ENCODE peak calls at places on chromosomes 11 and 22, in five cellular contexts. One of them, this sample, is unnamed.

GRCh38 chr22:36562261-36562835 is 33.4 kb upstream of the EIF3D start:
- DNase-seq in H1: no peak
- DNase-seq in HepG2: no peak
- DNase-seq in HCT116: no peak
- DNase-seq in K562: no peak
- DNase-seq in this sample: no peak

GRCh38 chr11:129814244-129814992 is 1.2 kb upstream of the TMEM45B start:
- DNase-seq in H1: no peak
- DNase-seq in HepG2: no peak
- DNase-seq in HCT116: no peak
- DNase-seq in K562: peak; percentile 62
- DNase-seq in this sample: no peak

GRCh38 chr22:32985899-32986772 is 72.0 kb downstream of the SYN3 start:
- DNase-seq in H1: peak; percentile 36
- DNase-seq in HepG2: peak; percentile 70
- DNase-seq in HCT116: peak; percentile 57
- DNase-seq in K562: peak; percentile 67
- DNase-seq in this sample: no peak

GRCh38 chr22:29559853-29560252 is 6.3 kb upstream of the THOC5 start:
- DNase-seq in H1: no peak
- DNase-seq in HepG2: no peak
- DNase-seq in HCT116: no peak
- DNase-seq in K562: no peak
- DNase-seq in this sample: no peak

GRCh38 chr22:41815716-41816115 is 15.2 kb downstream of the CCDC134 start:
- DNase-seq in H1: no peak
- DNase-seq in HepG2: no peak
- DNase-seq in HCT116: no peak
- DNase-seq in K562: no peak
- DNase-seq in this sample: no peak

GRCh38 chr11:47412152-47412746 is 3.9 kb downstream of the SLC39A13 start:
- DNase-seq in H1: no peak
- DNase-seq in HepG2: no peak
- DNase-seq in HCT116: peak; percentile 21
- DNase-seq in K562: peak; percentile 55
- DNase-seq in this sample: no peak

GRCh38 chr11:133931449-133932060 is 25.2 kb downstream of the IGSF9B start:
- DNase-seq in H1: no peak
- DNase-seq in HepG2: no peak
- DNase-seq in HCT116: no peak
- DNase-seq in K562: no peak
- DNase-seq in this sample: no peak

GRCh38 chr11:112174789-112175595 is at the start of gene BCO2:
- DNase-seq in H1: no peak
- DNase-seq in HepG2: peak; percentile 70
- DNase-seq in HCT116: peak; percentile 52
- DNase-seq in K562: peak; percentile 64
- DNase-seq in this sample: no peak

GRCh38 chr11:12079726-12080556 is 30.4 kb upstream of the MICAL2 start:
- DNase-seq in H1: no peak
- DNase-seq in HepG2: peak; percentile 59
- DNase-seq in HCT116: peak; percentile 79
- DNase-seq in K562: no peak
- DNase-seq in this sample: no peak

GRCh38 chr11:59212744-59213573 is at the start of gene MPEG1:
- DNase-seq in H1: no peak
- DNase-seq in HepG2: no peak
- DNase-seq in HCT116: no peak
- DNase-seq in K562: no peak
- DNase-seq in this sample: no peak

GRCh38 chr11:75576445-75577049 is 14.5 kb downstream of the SERPINH1 start:
- DNase-seq in H1: no peak
- DNase-seq in HepG2: no peak
- DNase-seq in HCT116: no peak
- DNase-seq in K562: no peak
- DNase-seq in this sample: peak; percentile 45

GRCh38 chr22:17638182-17638431 is 450 bp upstream of the BCL2L13 start:
- DNase-seq in H1: no peak
- DNase-seq in HepG2: no peak
- DNase-seq in HCT116: no peak
- DNase-seq in K562: no peak
- DNase-seq in this sample: no peak

GRCh38 chr11:23399995-23400394 is 539.7 kb upstream of the CCDC179 start:
- DNase-seq in H1: no peak
- DNase-seq in HepG2: no peak
- DNase-seq in HCT116: no peak
- DNase-seq in K562: no peak
- DNase-seq in this sample: no peak

GRCh38 chr11:68128682-68129327 is 7.6 kb upstream of the CHKA start:
- DNase-seq in H1: no peak
- DNase-seq in HepG2: peak; percentile 76
- DNase-seq in HCT116: no peak
- DNase-seq in K562: peak; percentile 74
- DNase-seq in this sample: no peak

GRCh38 chr11:38384568-38384967 is 1786.5 kb upstream of the RAG2 start:
- DNase-seq in H1: no peak
- DNase-seq in HepG2: no peak
- DNase-seq in HCT116: no peak
- DNase-seq in K562: no peak
- DNase-seq in this sample: no peak

GRCh38 chr11:131598305-131598704 is 227.9 kb downstream of the NTM start:
- DNase-seq in H1: no peak
- DNase-seq in HepG2: no peak
- DNase-seq in HCT116: no peak
- DNase-seq in K562: no peak
- DNase-seq in this sample: no peak

GRCh38 chr22:48957311-48957986 is 870.2 kb downstream of the BRD1 start:
- DNase-seq in H1: no peak
- DNase-seq in HepG2: no peak
- DNase-seq in HCT116: no peak
- DNase-seq in K562: no peak
- DNase-seq in this sample: no peak

GRCh38 chr11:75596914-75597313 is 34.9 kb downstream of the SERPINH1 start:
- DNase-seq in H1: no peak
- DNase-seq in HepG2: no peak
- DNase-seq in HCT116: no peak
- DNase-seq in K562: no peak
- DNase-seq in this sample: no peak

GRCh38 chr11:17988465-17988864 is 24.4 kb downstream of the SERGEF start:
- DNase-seq in H1: no peak
- DNase-seq in HepG2: no peak
- DNase-seq in HCT116: no peak
- DNase-seq in K562: no peak
- DNase-seq in this sample: no peak

GRCh38 chr11:75777461-75778110 is 9.0 kb downstream of the DGAT2 start:
- DNase-seq in H1: no peak
- DNase-seq in HepG2: no peak
- DNase-seq in HCT116: no peak
- DNase-seq in K562: peak; percentile 21
- DNase-seq in this sample: no peak

GRCh38 chr11:92284107-92284506 is 59.5 kb downstream of the FAT3 start:
- DNase-seq in H1: no peak
- DNase-seq in HepG2: no peak
- DNase-seq in HCT116: no peak
- DNase-seq in K562: no peak
- DNase-seq in this sample: no peak
- H3K4me2 ChIP-seq in H1: no peak overlapping the region
- H3K4me2 ChIP-seq in HepG2: no peak overlapping the region
- H3K4me2 ChIP-seq in HCT116: no peak overlapping the region
- H3K4me2 ChIP-seq in K562: no peak overlapping the region
- H3K4me2 ChIP-seq in this sample: no peak overlapping the region

GRCh38 chr11:325796-326591 is 5.3 kb upstream of the IFITM3 start:
- DNase-seq in H1: no peak
- DNase-seq in HepG2: no peak
- DNase-seq in HCT116: no peak
- DNase-seq in K562: no peak
- DNase-seq in this sample: no peak

GRCh38 chr11:327581-327923 is 6.9 kb upstream of the IFITM3 start:
- DNase-seq in H1: no peak
- DNase-seq in HepG2: no peak
- DNase-seq in HCT116: no peak
- DNase-seq in K562: no peak
- DNase-seq in this sample: no peak

GRCh38 chr11:326592-326841 is 5.9 kb upstream of the IFITM3 start:
- DNase-seq in H1: no peak
- DNase-seq in HepG2: no peak
- DNase-seq in HCT116: no peak
- DNase-seq in K562: no peak
- DNase-seq in this sample: no peak

GRCh38 chr11:328012-328411 is 7.4 kb upstream of the IFITM3 start:
- DNase-seq in H1: no peak
- DNase-seq in HepG2: no peak
- DNase-seq in HCT116: no peak
- DNase-seq in K562: no peak
- DNase-seq in this sample: no peak

DNA sequence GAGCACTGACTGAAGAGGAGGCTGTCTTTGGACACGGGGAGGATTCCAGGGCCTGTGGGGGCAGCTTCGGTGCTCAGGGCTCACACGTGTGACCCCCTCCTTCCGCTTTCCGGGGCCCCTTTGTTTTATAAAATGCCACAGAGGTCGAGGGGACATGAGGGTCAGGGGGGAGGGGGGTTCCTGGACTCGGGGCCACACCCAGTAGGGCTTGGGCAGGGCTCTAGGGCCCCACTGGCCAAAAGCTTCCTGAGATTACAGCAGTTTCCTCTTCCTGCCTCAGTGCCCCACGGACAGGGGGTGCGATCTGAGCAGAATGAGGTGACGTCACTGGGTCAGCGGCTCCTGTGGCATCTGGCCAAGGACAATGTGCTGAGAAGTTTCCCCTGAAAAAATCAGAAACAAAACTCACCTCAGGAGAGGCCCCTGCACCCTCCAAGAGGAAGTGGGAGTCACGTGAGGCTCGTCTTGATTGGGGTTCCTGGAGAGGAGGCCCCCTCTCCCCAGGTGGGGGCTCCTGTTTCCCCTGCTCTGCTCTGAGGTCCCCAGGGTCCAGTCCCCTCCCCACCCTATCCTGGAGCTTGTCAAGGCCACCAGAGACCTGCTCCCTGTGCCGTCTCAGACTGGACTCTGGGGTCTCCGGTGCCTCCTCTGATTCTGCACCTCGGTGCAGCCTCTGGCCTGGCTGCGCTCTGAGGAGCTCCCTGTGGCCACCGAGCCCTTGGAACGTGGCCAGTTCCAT is 6.4 kb upstream of the IFITM3 start:
- DNase-seq in H1: no peak
- DNase-seq in HepG2: peak; percentile 36
- DNase-seq in HCT116: no peak
- DNase-seq in K562: peak; percentile 42
- DNase-seq in this sample: peak; percentile 96
- TF ChIP-seq SP1 in H1: no peak
- TF ChIP-seq SP1 in HepG2: no peak
- TF ChIP-seq SP1 in HCT116: no peak
- TF ChIP-seq SP1 in K562: no peak
- TF ChIP-seq SP1 in this sample: peak; percentile 68

DNA sequence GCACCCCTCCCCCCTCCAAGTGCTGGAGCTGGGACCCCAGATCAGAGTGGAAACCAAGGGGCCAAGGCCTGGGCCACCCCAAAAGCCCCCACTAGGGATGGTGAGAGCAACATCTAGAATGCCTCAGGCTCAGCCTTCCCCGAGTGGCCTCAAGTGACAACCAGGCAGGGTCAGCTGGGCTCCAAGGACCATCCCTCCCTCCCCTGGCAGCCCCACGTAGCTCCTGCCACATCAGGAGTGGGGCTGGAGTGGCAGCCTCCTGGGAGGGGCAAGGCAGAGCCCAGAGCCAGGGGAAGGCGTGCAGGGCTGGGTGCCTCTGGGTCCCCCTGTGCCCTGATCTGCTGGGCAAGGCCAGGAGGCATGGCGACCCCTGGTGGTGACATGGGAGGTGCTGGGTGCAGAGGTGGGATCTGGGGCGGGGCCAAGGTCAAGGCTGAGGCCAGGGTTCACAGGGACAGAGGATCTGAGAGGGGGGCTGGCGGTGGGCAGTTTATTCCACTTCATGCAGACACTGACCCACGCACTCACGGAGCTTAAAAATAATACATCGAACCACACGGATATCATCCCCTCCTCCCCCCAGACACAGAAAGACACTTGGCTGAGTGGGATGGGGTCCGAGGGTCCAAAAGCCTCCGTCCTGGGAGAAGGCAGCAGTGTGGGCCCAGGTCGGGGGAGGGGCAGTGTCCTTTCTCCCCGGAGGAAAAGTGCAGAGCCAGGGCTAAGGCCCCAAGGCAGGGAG is 15.8 kb upstream of the EHD1 start:
- DNase-seq in H1: peak; percentile 50
- DNase-seq in HepG2: peak; percentile 76
- DNase-seq in HCT116: no peak
- DNase-seq in K562: peak; percentile 88
- DNase-seq in this sample: no peak
- H3K4me2 ChIP-seq in H1: no peak overlapping the region
- H3K4me2 ChIP-seq in HepG2: peak overlapping the region; percentile 94
- H3K4me2 ChIP-seq in HCT116: peak overlapping the region; percentile 13
- H3K4me2 ChIP-seq in K562: no peak overlapping the region
- H3K4me2 ChIP-seq in this sample: no peak overlapping the region

GRCh38 chr11:19869466-19869865 is 156.8 kb downstream of the NAV2 start:
- DNase-seq in H1: no peak
- DNase-seq in HepG2: no peak
- DNase-seq in HCT116: no peak
- DNase-seq in K562: no peak
- DNase-seq in this sample: no peak
- TF ChIP-seq SP1 in H1: no peak
- TF ChIP-seq SP1 in HepG2: no peak
- TF ChIP-seq SP1 in HCT116: no peak
- TF ChIP-seq SP1 in K562: no peak
- TF ChIP-seq SP1 in this sample: no peak

DNA sequence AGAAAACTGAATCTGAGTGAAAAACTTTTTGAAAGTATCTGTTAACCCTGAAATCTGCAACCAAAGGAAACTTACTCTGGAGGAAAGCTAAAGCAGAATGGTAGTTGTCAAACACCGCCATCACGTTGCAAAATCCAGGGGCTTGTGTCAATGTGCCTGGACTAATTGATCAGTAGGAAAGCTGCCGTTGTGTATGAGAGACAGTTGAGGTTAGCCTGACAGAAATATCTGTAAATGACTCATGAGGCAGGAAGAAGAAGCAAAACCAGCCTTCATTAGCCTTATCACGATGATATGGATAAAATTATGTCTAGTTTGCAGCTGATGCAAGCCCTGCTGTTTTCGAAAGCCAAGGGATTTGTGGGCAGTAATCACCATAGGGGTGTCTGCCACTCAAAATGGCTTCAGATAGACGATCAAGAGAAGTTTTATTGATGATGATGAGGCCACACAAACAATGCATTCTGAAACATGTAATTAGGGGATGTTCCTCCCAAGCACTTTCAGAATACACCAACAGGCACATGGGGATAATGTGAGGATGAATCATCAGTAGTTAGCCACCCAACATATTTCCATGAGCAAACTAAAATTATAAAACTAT is 8.9 kb downstream of the SCGB1A1 start:
- DNase-seq in H1: no peak
- DNase-seq in HepG2: no peak
- DNase-seq in HCT116: no peak
- DNase-seq in K562: no peak
- DNase-seq in this sample: peak; percentile 41
- H3K4me2 ChIP-seq in H1: no peak overlapping the region
- H3K4me2 ChIP-seq in HepG2: peak overlapping the region; percentile 16
- H3K4me2 ChIP-seq in HCT116: peak overlapping the region; percentile 37
- H3K4me2 ChIP-seq in K562: peak overlapping the region; percentile 16
- H3K4me2 ChIP-seq in this sample: peak overlapping the region; percentile 54

GRCh38 chr11:117885777-117886176 is 9.3 kb upstream of the FXYD6 start:
- DNase-seq in H1: no peak
- DNase-seq in HepG2: peak; percentile 10
- DNase-seq in HCT116: no peak
- DNase-seq in K562: peak; percentile 37
- DNase-seq in this sample: no peak
- TF ChIP-seq SP1 in H1: no peak
- TF ChIP-seq SP1 in HepG2: no peak
- TF ChIP-seq SP1 in HCT116: no peak
- TF ChIP-seq SP1 in K562: no peak
- TF ChIP-seq SP1 in this sample: no peak